ENCODE peak calls at places on chromosomes 4 and X, in six cellular contexts. O, F, C, A, H and Y are unnamed samples.

GRCh38 chr4:27764526-27764837 is 903.8 kb downstream of the STIM2 start:
- DNase-seq in O (no peak), F (no peak), C (no peak), A (no peak), H (no peak), Y (no peak)

GRCh38 chr4:173135241-173135847 is 33.3 kb upstream of the GALNT7 start:
- DNase-seq in O (no peak), F (peak; percentile 34), C (no peak), A (no peak), H (no peak), Y (no peak)

GRCh38 chrX:15815779-15816452 is 25.6 kb downstream of the ZRSR2 start:
- DNase-seq in O (peak; percentile 66), F (no peak), C (no peak), A (no peak), H (peak; percentile 55), Y (peak; percentile 16)

GRCh38 chrX:79167437-79167836 is 22.9 kb downstream of the GPR174 start:
- DNase-seq in O (no peak), F (no peak), C (no peak), A (no peak), H (no peak), Y (no peak)

GRCh38 chrX:29726811-29727210 is 488.6 kb upstream of the MAGEB2 start:
- DNase-seq in O (no peak), F (no peak), C (no peak), A (no peak), H (no peak), Y (no peak)

GRCh38 chrX:7111518-7111917 is 36.0 kb upstream of the STS start:
- DNase-seq in O (no peak), F (no peak), C (no peak), A (no peak), H (no peak), Y (no peak)

GRCh38 chr4:4456351-4456750 is 69.4 kb downstream of the NSG1 start:
- DNase-seq in O (no peak), F (no peak), C (no peak), A (no peak), H (no peak), Y (no peak)

GRCh38 chr4:120004054-120004453 is 62.6 kb downstream of the MAD2L1 start:
- DNase-seq in O (no peak), F (no peak), C (no peak), A (no peak), H (no peak), Y (no peak)

GRCh38 chrX:103197721-103198306 is 17.1 kb upstream of the BEX4 start:
- DNase-seq in O (no peak), F (no peak), C (no peak), A (no peak), H (no peak), Y (no peak)

GRCh38 chrX:38878674-38879375 is 77.6 kb downstream of the MID1IP1 start:
- DNase-seq in O (no peak), F (no peak), C (no peak), A (no peak), H (no peak), Y (no peak)

GRCh38 chrX:3141031-3141430 is 99.8 kb downstream of the ARSF start:
- DNase-seq in O (no peak), F (no peak), C (no peak), A (no peak), H (no peak), Y (no peak)

GRCh38 chrX:40849906-40850672 is 114.7 kb upstream of the MED14 start:
- DNase-seq in O (no peak), F (no peak), C (no peak), A (no peak), H (no peak), Y (no peak)

GRCh38 chr4:181582595-181582994 is 660.6 kb upstream of the TENM3 start:
- DNase-seq in O (no peak), F (no peak), C (no peak), A (no peak), H (no peak), Y (no peak)

GRCh38 chr4:99437686-99438577 is 2.8 kb upstream of the ADH7 start:
- DNase-seq in O (no peak), F (peak; percentile 37), C (no peak), A (no peak), H (no peak), Y (no peak)

GRCh38 chrX:87517571-87518141 is at the start of gene KLHL4:
- DNase-seq in O (peak; percentile 92), F (peak; percentile 82), C (peak; percentile 90), A (no peak), H (peak; percentile 24), Y (peak; percentile 1)

GRCh38 chr4:154126276-154126675 is 337.4 kb upstream of the SFRP2 start:
- DNase-seq in O (no peak), F (peak; percentile 55), C (no peak), A (no peak), H (no peak), Y (no peak)

GRCh38 chr4:185237185-185237584 is 27.8 kb downstream of the SNX25 start:
- DNase-seq in O (no peak), F (no peak), C (no peak), A (no peak), H (no peak), Y (no peak)

GRCh38 chrX:125398959-125399440 is 79.3 kb downstream of the TEX13C start:
- DNase-seq in O (no peak), F (no peak), C (no peak), A (no peak), H (no peak), Y (no peak)

GRCh38 chrX:99242001-99242400 is 1168.1 kb downstream of the PCDH19 start:
- DNase-seq in O (peak; percentile 3), F (no peak), C (peak; percentile 28), A (no peak), H (peak; percentile 43), Y (no peak)

GRCh38 chrX:149013081-149013480 is 492.0 kb downstream of the IDS start:
- DNase-seq in O (no peak), F (no peak), C (no peak), A (no peak), H (no peak), Y (no peak)

GRCh38 chr4:37549003-37549402 is 137.2 kb downstream of the RELL1 start:
- DNase-seq in O (no peak), F (peak; percentile 61), C (no peak), A (no peak), H (no peak), Y (no peak)

GRCh38 chr4:78552398-78553396 is 1.1 kb downstream of the ANXA3 start:
- DNase-seq in O (peak; percentile 35), F (peak; percentile 85), C (no peak), A (no peak), H (peak; percentile 70), Y (no peak)

GRCh38 chr4:183080372-183081115 is 18.5 kb upstream of the WWC2 start:
- DNase-seq in O (no peak), F (no peak), C (no peak), A (no peak), H (peak; percentile 57), Y (no peak)

GRCh38 chr4:82594466-82594865 is 32.7 kb upstream of the TMEM150C start:
- DNase-seq in O (no peak), F (no peak), C (no peak), A (no peak), H (no peak), Y (no peak)

GRCh38 chr4:915041-915474 is 17.1 kb downstream of the GAK start:
- DNase-seq in O (no peak), F (no peak), C (no peak), A (no peak), H (peak; percentile 5), Y (no peak)

DNA sequence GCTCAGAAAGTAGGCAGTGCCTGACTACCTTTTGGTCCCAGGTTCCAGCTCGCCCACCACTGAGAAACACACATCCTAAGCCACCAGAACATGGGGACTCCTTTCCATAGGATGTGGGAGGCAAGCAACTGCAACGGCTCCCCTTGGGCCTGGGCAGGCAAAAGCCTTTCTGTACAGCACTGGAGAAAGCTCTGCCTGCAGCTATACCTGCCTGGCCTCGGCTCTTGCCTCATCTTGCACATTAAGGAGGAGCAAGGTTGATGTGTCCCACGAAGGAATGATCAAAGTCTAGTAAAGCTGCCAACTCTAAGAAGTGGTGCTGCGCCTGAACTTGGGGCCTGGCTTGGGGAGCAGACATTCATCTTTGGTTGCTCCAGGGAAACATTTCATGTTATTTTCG is 19.6 kb downstream of the CCNG2 start:
- DNase-seq in O (peak; percentile 53), F (no peak), C (no peak), A (no peak), H (no peak), Y (no peak)
- H3K4me3 ChIP-seq in O (peak overlapping the region; percentile 20), F (no peak overlapping the region), C (no peak overlapping the region), A (no peak overlapping the region), H (no peak overlapping the region), Y (no peak overlapping the region)

DNA sequence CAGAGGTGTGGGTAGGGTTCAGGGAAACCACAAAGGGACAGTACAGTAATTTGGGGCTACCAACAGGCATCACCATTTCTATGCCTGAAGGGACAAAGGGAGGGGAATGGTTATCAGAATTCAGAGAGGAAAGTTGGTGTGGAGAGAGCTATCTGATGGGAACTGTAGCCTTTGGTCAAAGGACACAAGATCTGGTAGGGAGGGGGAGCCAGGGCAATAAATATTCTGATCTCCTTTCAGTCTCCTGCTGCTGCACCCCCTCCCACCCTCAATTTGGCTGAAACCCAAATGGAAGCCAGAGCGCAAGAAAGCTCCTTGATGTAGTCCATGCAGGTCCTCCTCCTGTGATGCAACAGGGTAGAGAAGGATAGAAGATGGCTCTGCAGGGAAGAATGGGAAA is 14.6 kb downstream of the PGK1 start:
- DNase-seq in O (no peak), F (no peak), C (no peak), A (no peak), H (no peak), Y (no peak)
- H3K36me3 ChIP-seq in O (no peaks in the 10 kb centered on the region), F (peaks cover 49% of the 10 kb centered on the region), C (peaks cover 99% of the 10 kb centered on the region), A (peaks cover 3% of the 10 kb centered on the region), H (peaks cover 28% of the 10 kb centered on the region), Y (peaks cover 59% of the 10 kb centered on the region)

DNA sequence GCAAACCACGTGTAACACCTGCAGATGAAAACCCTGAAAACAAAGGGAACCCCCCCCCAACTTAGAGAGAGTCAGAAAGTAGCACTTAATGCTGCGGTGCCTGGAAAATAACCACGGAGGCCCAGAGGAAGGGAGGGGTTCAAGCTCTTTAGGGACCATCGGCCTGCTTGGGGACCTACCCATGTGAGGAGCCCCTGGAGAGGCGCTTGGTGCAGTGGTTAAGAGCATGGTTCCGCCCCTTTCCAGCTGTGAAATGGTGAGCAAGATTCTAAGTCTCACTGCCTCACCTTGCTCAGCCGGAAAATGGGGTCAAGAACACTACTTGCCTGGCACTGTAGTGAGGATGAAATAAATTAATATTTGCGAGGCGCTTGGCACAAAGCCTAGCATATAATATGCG is 13.8 kb downstream of the SLC25A5 start:
- DNase-seq in O (no peak), F (no peak), C (no peak), A (no peak), H (no peak), Y (no peak)
- H3K4me3 ChIP-seq in O (peak overlapping the region; percentile 34), F (no peak overlapping the region), C (peak overlapping the region; percentile 19), A (peak overlapping the region; percentile 63), H (no peak overlapping the region), Y (peak overlapping the region; percentile 12)

GRCh38 chr4:7060346-7061150 is 7.3 kb downstream of the GRPEL1 start:
- DNase-seq in O (no peak), F (no peak), C (no peak), A (no peak), H (no peak), Y (no peak)

GRCh38 chr4:7059673-7060072 is 8.2 kb downstream of the GRPEL1 start:
- DNase-seq in O (no peak), F (no peak), C (no peak), A (no peak), H (no peak), Y (no peak)

GRCh38 chr4:7062816-7063215 is 5.0 kb downstream of the GRPEL1 start:
- DNase-seq in O (no peak), F (no peak), C (no peak), A (no peak), H (no peak), Y (no peak)

GRCh38 chr4:7063362-7063761 is 4.5 kb downstream of the GRPEL1 start:
- DNase-seq in O (no peak), F (no peak), C (no peak), A (no peak), H (no peak), Y (no peak)

GRCh38 chr4:7061815-7062214 is 6.0 kb downstream of the GRPEL1 start:
- DNase-seq in O (no peak), F (no peak), C (no peak), A (no peak), H (no peak), Y (no peak)
- H3K36me3 ChIP-seq in O (peaks cover 6% of the 10 kb centered on the region), F (peaks cover 43% of the 10 kb centered on the region), C (peaks cover 80% of the 10 kb centered on the region), A (peaks cover 15% of the 10 kb centered on the region), H (peaks cover 28% of the 10 kb centered on the region), Y (peaks cover 58% of the 10 kb centered on the region)